ENCODE peak calls at places on chromosomes 11 and 22, in seven cellular contexts. One of them, this sample, is unnamed. For H3K9me3 and H3K4me1, the result is how much of the 10 kb centered on the place peaks cover.

GRCh38 chr11:125156346-125156745 is 8.2 kb upstream of the PKNOX2 start:
- DNase-seq in lower lobe of right lung: no peak
- DNase-seq in pancreas: no peak
- DNase-seq in CD8-positive, alpha-beta T cell: no peak
- DNase-seq in Karpas-422: peak
- DNase-seq in OCI-LY7: no peak
- DNase-seq in cardiac muscle cell: no peak
- DNase-seq in this sample: no peak

GRCh38 chr11:7450836-7451235 is 34.5 kb upstream of the OLFML1 start:
- DNase-seq in lower lobe of right lung: no peak
- DNase-seq in pancreas: no peak
- DNase-seq in CD8-positive, alpha-beta T cell: no peak
- DNase-seq in Karpas-422: no peak
- DNase-seq in OCI-LY7: no peak
- DNase-seq in cardiac muscle cell: no peak
- DNase-seq in this sample: no peak

GRCh38 chr11:59173080-59173963 is 1.4 kb downstream of the DTX4 start:
- DNase-seq in lower lobe of right lung: peak
- DNase-seq in pancreas: peak
- DNase-seq in CD8-positive, alpha-beta T cell: no peak
- DNase-seq in Karpas-422: no peak
- DNase-seq in OCI-LY7: no peak
- DNase-seq in cardiac muscle cell: peak
- DNase-seq in this sample: peak

GRCh38 chr22:43851058-43851978 is 11.0 kb downstream of the SULT4A1 start:
- DNase-seq in lower lobe of right lung: no peak
- DNase-seq in pancreas: no peak
- DNase-seq in CD8-positive, alpha-beta T cell: no peak
- DNase-seq in Karpas-422: no peak
- DNase-seq in OCI-LY7: no peak
- DNase-seq in cardiac muscle cell: no peak
- DNase-seq in this sample: peak

GRCh38 chr22:28048529-28048928 is 129.5 kb upstream of the PITPNB start:
- DNase-seq in lower lobe of right lung: no peak
- DNase-seq in pancreas: no peak
- DNase-seq in CD8-positive, alpha-beta T cell: no peak
- DNase-seq in Karpas-422: no peak
- DNase-seq in OCI-LY7: no peak
- DNase-seq in cardiac muscle cell: no peak
- DNase-seq in this sample: no peak

GRCh38 chr22:19535001-19535400 is 10.8 kb upstream of the CLDN5 start:
- DNase-seq in lower lobe of right lung: no peak
- DNase-seq in pancreas: no peak
- DNase-seq in CD8-positive, alpha-beta T cell: no peak
- DNase-seq in Karpas-422: no peak
- DNase-seq in OCI-LY7: no peak
- DNase-seq in cardiac muscle cell: no peak
- DNase-seq in this sample: no peak

GRCh38 chr11:85589373-85589772 is 37.8 kb downstream of the DLG2 start:
- DNase-seq in lower lobe of right lung: no peak
- DNase-seq in pancreas: no peak
- DNase-seq in CD8-positive, alpha-beta T cell: no peak
- DNase-seq in Karpas-422: no peak
- DNase-seq in OCI-LY7: no peak
- DNase-seq in cardiac muscle cell: no peak
- DNase-seq in this sample: no peak

GRCh38 chr11:109939176-109939810 is 153.9 kb upstream of the ZC3H12C start:
- DNase-seq in lower lobe of right lung: no peak
- DNase-seq in pancreas: peak
- DNase-seq in CD8-positive, alpha-beta T cell: no peak
- DNase-seq in Karpas-422: peak
- DNase-seq in OCI-LY7: peak
- DNase-seq in cardiac muscle cell: peak
- DNase-seq in this sample: no peak

GRCh38 chr11:73995247-73995646 is 12.6 kb upstream of the UCP2 start:
- DNase-seq in lower lobe of right lung: no peak
- DNase-seq in pancreas: no peak
- DNase-seq in CD8-positive, alpha-beta T cell: no peak
- DNase-seq in Karpas-422: peak
- DNase-seq in OCI-LY7: peak
- DNase-seq in cardiac muscle cell: no peak
- DNase-seq in this sample: no peak

GRCh38 chr11:23403210-23404185 is 543.2 kb upstream of the CCDC179 start:
- DNase-seq in lower lobe of right lung: peak
- DNase-seq in pancreas: peak
- DNase-seq in CD8-positive, alpha-beta T cell: no peak
- DNase-seq in Karpas-422: no peak
- DNase-seq in OCI-LY7: no peak
- DNase-seq in cardiac muscle cell: no peak
- DNase-seq in this sample: peak

GRCh38 chr11:105825141-105825540 is 196.9 kb downstream of the MSANTD4 start:
- DNase-seq in lower lobe of right lung: no peak
- DNase-seq in pancreas: no peak
- DNase-seq in CD8-positive, alpha-beta T cell: no peak
- DNase-seq in Karpas-422: no peak
- DNase-seq in OCI-LY7: no peak
- DNase-seq in cardiac muscle cell: no peak
- DNase-seq in this sample: no peak

GRCh38 chr11:108967571-108967970 is 302.7 kb downstream of the DDX10 start:
- DNase-seq in lower lobe of right lung: no peak
- DNase-seq in pancreas: no peak
- DNase-seq in CD8-positive, alpha-beta T cell: no peak
- DNase-seq in Karpas-422: no peak
- DNase-seq in OCI-LY7: no peak
- DNase-seq in cardiac muscle cell: peak
- DNase-seq in this sample: no peak

GRCh38 chr11:118923721-118924587 is 1.8 kb downstream of the BCL9L start:
- DNase-seq in lower lobe of right lung: no peak
- DNase-seq in pancreas: peak
- DNase-seq in CD8-positive, alpha-beta T cell: peak
- DNase-seq in Karpas-422: no peak
- DNase-seq in OCI-LY7: no peak
- DNase-seq in cardiac muscle cell: no peak
- DNase-seq in this sample: peak

GRCh38 chr22:38246692-38247091 is 26.1 kb downstream of the TMEM184B start:
- DNase-seq in lower lobe of right lung: no peak
- DNase-seq in pancreas: no peak
- DNase-seq in CD8-positive, alpha-beta T cell: no peak
- DNase-seq in Karpas-422: no peak
- DNase-seq in OCI-LY7: no peak
- DNase-seq in cardiac muscle cell: no peak
- DNase-seq in this sample: no peak

GRCh38 chr11:77090373-77091111 is 12.1 kb upstream of the OMP start:
- DNase-seq in lower lobe of right lung: peak
- DNase-seq in pancreas: no peak
- DNase-seq in CD8-positive, alpha-beta T cell: no peak
- DNase-seq in Karpas-422: no peak
- DNase-seq in OCI-LY7: no peak
- DNase-seq in cardiac muscle cell: no peak
- DNase-seq in this sample: peak

GRCh38 chr11:80365315-80365714 is 924.5 kb upstream of the TENM4 start:
- DNase-seq in lower lobe of right lung: no peak
- DNase-seq in pancreas: no peak
- DNase-seq in CD8-positive, alpha-beta T cell: no peak
- DNase-seq in Karpas-422: no peak
- DNase-seq in OCI-LY7: no peak
- DNase-seq in cardiac muscle cell: no peak
- DNase-seq in this sample: no peak

GRCh38 chr11:47948137-47948536 is 32.2 kb upstream of the PTPRJ start:
- DNase-seq in lower lobe of right lung: no peak
- DNase-seq in pancreas: no peak
- DNase-seq in CD8-positive, alpha-beta T cell: no peak
- DNase-seq in Karpas-422: no peak
- DNase-seq in OCI-LY7: no peak
- DNase-seq in cardiac muscle cell: peak
- DNase-seq in this sample: no peak

GRCh38 chr11:110075087-110075821 is 17.9 kb upstream of the ZC3H12C start:
- DNase-seq in lower lobe of right lung: no peak
- DNase-seq in pancreas: no peak
- DNase-seq in CD8-positive, alpha-beta T cell: no peak
- DNase-seq in Karpas-422: no peak
- DNase-seq in OCI-LY7: no peak
- DNase-seq in cardiac muscle cell: no peak
- DNase-seq in this sample: no peak

GRCh38 chr11:33802414-33802950 is 28.2 kb upstream of the FBXO3 start:
- DNase-seq in lower lobe of right lung: no peak
- DNase-seq in pancreas: peak
- DNase-seq in CD8-positive, alpha-beta T cell: no peak
- DNase-seq in Karpas-422: no peak
- DNase-seq in OCI-LY7: peak
- DNase-seq in cardiac muscle cell: peak
- DNase-seq in this sample: peak

DNA sequence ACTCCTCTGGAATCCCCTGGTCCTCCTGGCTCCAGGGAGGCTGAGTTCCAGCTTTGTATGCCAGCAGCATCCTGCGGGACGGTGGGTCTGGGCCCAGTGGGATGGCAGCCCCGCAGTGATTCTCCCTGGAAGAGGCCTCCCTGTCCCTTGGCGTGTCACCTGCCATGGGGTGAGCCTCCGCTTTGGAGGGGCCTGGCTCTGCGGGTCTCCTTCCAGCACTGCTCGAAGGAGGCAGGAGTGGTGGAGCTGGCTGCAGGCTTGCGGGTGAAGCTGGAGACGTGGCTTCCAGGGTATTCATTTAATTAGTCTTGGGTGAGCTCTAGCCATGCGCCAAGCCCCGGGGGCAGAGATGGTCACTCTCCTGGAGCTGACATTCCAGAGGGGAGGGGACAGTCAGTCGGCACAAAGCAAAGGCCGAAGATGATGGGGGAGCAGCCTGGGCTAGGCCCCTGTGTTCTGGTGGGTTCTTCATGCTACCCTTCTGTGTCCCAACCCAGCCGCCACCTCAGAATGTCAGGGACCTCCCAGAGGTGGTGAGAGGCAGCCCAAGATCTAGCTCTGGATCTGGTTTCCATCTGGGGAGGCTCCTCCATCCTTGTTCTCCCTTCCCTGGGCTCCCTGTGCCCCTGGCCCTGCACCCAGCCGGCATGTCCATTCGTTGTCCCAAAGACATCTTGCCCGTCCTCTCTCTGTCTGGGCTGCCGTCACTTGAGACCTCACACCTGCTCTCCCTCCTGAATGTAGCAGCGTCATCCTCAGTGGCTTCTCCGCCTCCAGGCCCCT is 1332.5 kb downstream of the BRD1 start:
- DNase-seq in lower lobe of right lung: peak
- DNase-seq in pancreas: no peak
- DNase-seq in CD8-positive, alpha-beta T cell: no peak
- DNase-seq in Karpas-422: no peak
- DNase-seq in OCI-LY7: no peak
- DNase-seq in cardiac muscle cell: no peak
- DNase-seq in this sample: peak
- H3K9me3 ChIP-seq in lower lobe of right lung: under half
- H3K9me3 ChIP-seq in pancreas: under half
- H3K9me3 ChIP-seq in CD8-positive, alpha-beta T cell: under half
- H3K9me3 ChIP-seq in Karpas-422: under half
- H3K9me3 ChIP-seq in OCI-LY7: under half
- H3K9me3 ChIP-seq in cardiac muscle cell: under half
- H3K9me3 ChIP-seq in this sample: under half

GRCh38 chr11:3939651-3940190 is 84.3 kb downstream of the STIM1 start:
- DNase-seq in lower lobe of right lung: no peak
- DNase-seq in pancreas: no peak
- DNase-seq in CD8-positive, alpha-beta T cell: no peak
- DNase-seq in Karpas-422: no peak
- DNase-seq in OCI-LY7: no peak
- DNase-seq in cardiac muscle cell: no peak
- DNase-seq in this sample: no peak
- H3K4me1 ChIP-seq in lower lobe of right lung: under half
- H3K4me1 ChIP-seq in pancreas: under half
- H3K4me1 ChIP-seq in CD8-positive, alpha-beta T cell: half or more
- H3K4me1 ChIP-seq in Karpas-422: under half
- H3K4me1 ChIP-seq in OCI-LY7: under half
- H3K4me1 ChIP-seq in cardiac muscle cell: under half
- H3K4me1 ChIP-seq in this sample: under half

GRCh38 chr11:2651054-2651617 is 48.7 kb downstream of the KCNQ1OT1 start:
- DNase-seq in lower lobe of right lung: no peak
- DNase-seq in pancreas: no peak
- DNase-seq in CD8-positive, alpha-beta T cell: no peak
- DNase-seq in Karpas-422: no peak
- DNase-seq in OCI-LY7: no peak
- DNase-seq in cardiac muscle cell: no peak
- DNase-seq in this sample: no peak

GRCh38 chr11:2653930-2654739 is 45.7 kb downstream of the KCNQ1OT1 start:
- DNase-seq in lower lobe of right lung: no peak
- DNase-seq in pancreas: peak
- DNase-seq in CD8-positive, alpha-beta T cell: no peak
- DNase-seq in Karpas-422: no peak
- DNase-seq in OCI-LY7: no peak
- DNase-seq in cardiac muscle cell: no peak
- DNase-seq in this sample: peak

GRCh38 chr11:2651826-2652237 is 48.0 kb downstream of the KCNQ1OT1 start:
- DNase-seq in lower lobe of right lung: no peak
- DNase-seq in pancreas: peak
- DNase-seq in CD8-positive, alpha-beta T cell: no peak
- DNase-seq in Karpas-422: no peak
- DNase-seq in OCI-LY7: no peak
- DNase-seq in cardiac muscle cell: no peak
- DNase-seq in this sample: peak

GRCh38 chr11:2652362-2652761 is 47.4 kb downstream of the KCNQ1OT1 start:
- DNase-seq in lower lobe of right lung: no peak
- DNase-seq in pancreas: no peak
- DNase-seq in CD8-positive, alpha-beta T cell: no peak
- DNase-seq in Karpas-422: no peak
- DNase-seq in OCI-LY7: no peak
- DNase-seq in cardiac muscle cell: no peak
- DNase-seq in this sample: peak

GRCh38 chr11:2652857-2653643 is 46.7 kb downstream of the KCNQ1OT1 start:
- DNase-seq in lower lobe of right lung: no peak
- DNase-seq in pancreas: peak
- DNase-seq in CD8-positive, alpha-beta T cell: no peak
- DNase-seq in Karpas-422: no peak
- DNase-seq in OCI-LY7: no peak
- DNase-seq in cardiac muscle cell: no peak
- DNase-seq in this sample: no peak
- H3K9me3 ChIP-seq in lower lobe of right lung: under half
- H3K9me3 ChIP-seq in pancreas: under half
- H3K9me3 ChIP-seq in CD8-positive, alpha-beta T cell: under half
- H3K9me3 ChIP-seq in Karpas-422: under half
- H3K9me3 ChIP-seq in OCI-LY7: under half
- H3K9me3 ChIP-seq in cardiac muscle cell: under half
- H3K9me3 ChIP-seq in this sample: under half

GRCh38 chr22:45758603-45759002 is 87.0 kb downstream of the ATXN10 start:
- DNase-seq in lower lobe of right lung: no peak
- DNase-seq in pancreas: no peak
- DNase-seq in CD8-positive, alpha-beta T cell: no peak
- DNase-seq in Karpas-422: no peak
- DNase-seq in OCI-LY7: no peak
- DNase-seq in cardiac muscle cell: no peak
- DNase-seq in this sample: no peak
- H3K4me1 ChIP-seq in lower lobe of right lung: under half
- H3K4me1 ChIP-seq in pancreas: under half
- H3K4me1 ChIP-seq in CD8-positive, alpha-beta T cell: under half
- H3K4me1 ChIP-seq in Karpas-422: under half
- H3K4me1 ChIP-seq in OCI-LY7: under half
- H3K4me1 ChIP-seq in cardiac muscle cell: under half
- H3K4me1 ChIP-seq in this sample: under half

This sample was measured in kidney.